ENCODE peak calls at places on chromosome 6, in ten cellular contexts. C is activated CD4-positive, alpha-beta T cell treated with anti-CD3 and anti-CD28 coated beads, Interleukin-2, amount 10 ng/mL, durations not matched to agents 7 days and 5 days; U is lung microvascular endothelial cell; V is T-helper 17 cell; J is T-helper 2 cell treated with Interferon-gamma antibody and Interleukin-4, amounts not matched to agents 5 μg/mL and 100 μg/mL, for 36 hours; O is NCI-H1105 treated with DMSO at 0.1 percent for 48 hours; G is left lung; Z is NAMALWA; P is nucleus accumbens; B is CD4-positive, alpha-beta T cell. H is an unnamed sample.

GRCh38 chr6:123295181-123295580 is 299.1 kb downstream of the CLVS2 start:
- DNase-seq in C (no peak), U (no peak), V (no peak), J (no peak), O (no peak), G (no peak), Z (no peak), P (no peak), B (no peak), H (no peak)

GRCh38 chr6:45951771-45952529 is 63.7 kb downstream of the CLIC5 start:
- DNase-seq in C (no peak), U (no peak), V (no peak), J (no peak), O (no peak), G (no peak), Z (no peak), P (no peak), B (no peak), H (no peak)

GRCh38 chr6:69555239-69555638 is 241.6 kb downstream of the LMBRD1 start:
- DNase-seq in C (no peak), U (no peak), V (no peak), J (no peak), O (no peak), G (no peak), Z (no peak), P (no peak), B (no peak), H (no peak)

GRCh38 chr6:73854998-73855718 is 159.2 kb downstream of the CD109 start:
- DNase-seq in C (peak; percentile 63), U (peak; percentile 62), V (no peak), J (no peak), O (peak; percentile 68), G (no peak), Z (peak; percentile 80), P (no peak), B (no peak), H (peak; percentile 35)

GRCh38 chr6:128139519-128139918 is 238.7 kb upstream of the THEMIS start:
- DNase-seq in C (no peak), U (peak; percentile 59), V (no peak), J (no peak), O (no peak), G (no peak), Z (no peak), P (no peak), B (no peak), H (no peak)

GRCh38 chr6:147142684-147143245 is 61.5 kb upstream of the STXBP5 start:
- DNase-seq in C (no peak), U (no peak), V (no peak), J (no peak), O (no peak), G (no peak), Z (no peak), P (no peak), B (no peak), H (no peak)

GRCh38 chr6:137076277-137077068 is 31.7 kb upstream of the IL20RA start:
- DNase-seq in C (peak; percentile 64), U (peak; percentile 66), V (no peak), J (peak; percentile 33), O (peak; percentile 71), G (peak; percentile 72), Z (peak; percentile 81), P (peak; percentile 6), B (peak; percentile 30), H (peak; percentile 63)

GRCh38 chr6:151509048-151509447 is 15.2 kb downstream of the CCDC170 start:
- DNase-seq in C (no peak), U (no peak), V (no peak), J (no peak), O (no peak), G (no peak), Z (no peak), P (no peak), B (no peak), H (no peak)

GRCh38 chr6:107542170-107542569 is 52.3 kb downstream of the SOBP start:
- DNase-seq in C (no peak), U (no peak), V (no peak), J (no peak), O (no peak), G (no peak), Z (no peak), P (no peak), B (no peak), H (no peak)

GRCh38 chr6:55450007-55450406 is 122.7 kb downstream of the GFRAL start:
- DNase-seq in C (no peak), U (no peak), V (no peak), J (no peak), O (no peak), G (no peak), Z (no peak), P (no peak), B (no peak), H (no peak)

GRCh38 chr6:38504996-38505395 is 134.7 kb downstream of the BTBD9 start:
- DNase-seq in C (no peak), U (no peak), V (no peak), J (no peak), O (no peak), G (no peak), Z (no peak), P (no peak), B (no peak), H (no peak)

GRCh38 chr6:97282238-97282725 is 734 bp downstream of the MMS22L start:
- DNase-seq in C (peak; percentile 10), U (peak; percentile 30), V (no peak), J (no peak), O (peak; percentile 13), G (no peak), Z (no peak), P (no peak), B (no peak), H (no peak)

GRCh38 chr6:56087421-56087820 is 160.0 kb downstream of the COL21A1 start:
- DNase-seq in C (no peak), U (peak; percentile 65), V (no peak), J (no peak), O (no peak), G (no peak), Z (no peak), P (no peak), B (no peak), H (no peak)

GRCh38 chr6:80523531-80523970 is 417.1 kb downstream of the BCKDHB start:
- DNase-seq in C (no peak), U (peak; percentile 78), V (no peak), J (no peak), O (no peak), G (peak; percentile 49), Z (no peak), P (no peak), B (no peak), H (peak; percentile 45)

GRCh38 chr6:89527634-89528033 is 94.7 kb downstream of the ANKRD6 start:
- DNase-seq in C (no peak), U (no peak), V (no peak), J (no peak), O (no peak), G (no peak), Z (no peak), P (no peak), B (no peak), H (no peak)

H was measured in NCI-H345.